ENCODE peak calls at places on chromosomes 4 and X, in eight cellular contexts. S is SK-N-SH, B is H1, M is A549, R is GM12878, Y is stomach, W is transverse colon, Z is HepG2. O is an unnamed sample.

GRCh38 chrX:106752101-106752678 is 25.7 kb downstream of the RNF128 start:
- DNase-seq in S (no peak), B (no peak), M (peak), R (no peak), Y (no peak), W (no peak), Z (no peak), O (no peak)

GRCh38 chr4:81429607-81430006 is 42.1 kb downstream of the RASGEF1B start:
- DNase-seq in S (no peak), B (no peak), M (no peak), R (no peak), Y (no peak), W (no peak), Z (no peak), O (no peak)

GRCh38 chr4:15753786-15754185 is 24.3 kb upstream of the CD38 start:
- DNase-seq in S (no peak), B (no peak), M (no peak), R (no peak), Y (no peak), W (no peak), Z (no peak), O (no peak)

GRCh38 chr4:93203708-93204107 is 624.8 kb upstream of the ATOH1 start:
- DNase-seq in S (no peak), B (no peak), M (peak), R (no peak), Y (no peak), W (no peak), Z (peak), O (no peak)

GRCh38 chrX:10208953-10209352 is 52.2 kb downstream of the CLCN4 start:
- DNase-seq in S (no peak), B (no peak), M (no peak), R (no peak), Y (no peak), W (no peak), Z (no peak), O (no peak)

GRCh38 chrX:143165778-143166177 is 140.1 kb downstream of the SPANXN4 start:
- DNase-seq in S (no peak), B (no peak), M (no peak), R (no peak), Y (no peak), W (no peak), Z (no peak), O (no peak)

GRCh38 chr4:143348233-143349077 is 11.8 kb downstream of the GAB1 start:
- DNase-seq in S (no peak), B (no peak), M (no peak), R (no peak), Y (no peak), W (peak), Z (no peak), O (no peak)

GRCh38 chr4:161816958-161817357 is 346.8 kb downstream of the FSTL5 start:
- DNase-seq in S (no peak), B (no peak), M (no peak), R (no peak), Y (no peak), W (no peak), Z (no peak), O (no peak)

GRCh38 chr4:76611164-76611563 is 176.1 kb downstream of the SHROOM3 start:
- DNase-seq in S (no peak), B (no peak), M (no peak), R (no peak), Y (no peak), W (no peak), Z (no peak), O (no peak)

GRCh38 chrX:16643160-16643559 is 6.8 kb upstream of the S100G start:
- DNase-seq in S (no peak), B (no peak), M (no peak), R (no peak), Y (no peak), W (no peak), Z (no peak), O (no peak)

GRCh38 chr4:61572160-61572559 is 372.0 kb downstream of the ADGRL3 start:
- DNase-seq in S (no peak), B (no peak), M (no peak), R (no peak), Y (no peak), W (no peak), Z (no peak), O (no peak)

GRCh38 chrX:120559799-120560198 is 963 bp downstream of the CUL4B start:
- DNase-seq in S (no peak), B (no peak), M (no peak), R (no peak), Y (no peak), W (no peak), Z (no peak), O (no peak)

GRCh38 chr4:87235020-87235671 is 14.7 kb upstream of the KLHL8 start:
- DNase-seq in S (no peak), B (no peak), M (no peak), R (no peak), Y (no peak), W (no peak), Z (no peak), O (no peak)

GRCh38 chrX:65601530-65602281 is 65.7 kb upstream of the MSN start:
- DNase-seq in S (no peak), B (no peak), M (peak), R (no peak), Y (peak), W (peak), Z (peak), O (peak)

GRCh38 chrX:130053236-130053635 is 57.1 kb downstream of the ELF4 start:
- DNase-seq in S (no peak), B (no peak), M (no peak), R (no peak), Y (no peak), W (no peak), Z (no peak), O (no peak)

GRCh38 chrX:154374361-154375155 is at the start of gene FLNA:
- DNase-seq in S (peak), B (peak), M (no peak), R (no peak), Y (peak), W (peak), Z (no peak), O (no peak)

GRCh38 chr4:145248971-145249370 is 68.6 kb upstream of the OTUD4 start:
- DNase-seq in S (no peak), B (no peak), M (no peak), R (no peak), Y (no peak), W (no peak), Z (no peak), O (no peak)

GRCh38 chr4:37066149-37066548 is 178.4 kb upstream of the NWD2 start:
- DNase-seq in S (no peak), B (no peak), M (no peak), R (no peak), Y (no peak), W (no peak), Z (no peak), O (no peak)

GRCh38 chr4:25440478-25441030 is 63.5 kb downstream of the ANAPC4 start:
- DNase-seq in S (no peak), B (peak), M (no peak), R (no peak), Y (peak), W (no peak), Z (no peak), O (no peak)

GRCh38 chr4:125836597-125837195 is 521.9 kb downstream of the FAT4 start:
- DNase-seq in S (peak), B (no peak), M (no peak), R (no peak), Y (no peak), W (no peak), Z (no peak), O (no peak)

GRCh38 chrX:152588206-152588605 is 49.5 kb upstream of the GABRQ start:
- DNase-seq in S (no peak), B (no peak), M (no peak), R (no peak), Y (no peak), W (no peak), Z (no peak), O (no peak)

GRCh38 chrX:130393451-130394074 is 8.1 kb upstream of the GPR119 start:
- DNase-seq in S (peak), B (peak), M (peak), R (no peak), Y (peak), W (peak), Z (peak), O (peak)

GRCh38 chr4:139595989-139596679 is 40.1 kb upstream of the SETD7 start:
- DNase-seq in S (no peak), B (no peak), M (peak), R (no peak), Y (no peak), W (no peak), Z (no peak), O (peak)

GRCh38 chr4:96887857-96888256 is 1048.0 kb downstream of the PDHA2 start:
- DNase-seq in S (no peak), B (no peak), M (no peak), R (no peak), Y (no peak), W (no peak), Z (no peak), O (no peak)

DNA sequence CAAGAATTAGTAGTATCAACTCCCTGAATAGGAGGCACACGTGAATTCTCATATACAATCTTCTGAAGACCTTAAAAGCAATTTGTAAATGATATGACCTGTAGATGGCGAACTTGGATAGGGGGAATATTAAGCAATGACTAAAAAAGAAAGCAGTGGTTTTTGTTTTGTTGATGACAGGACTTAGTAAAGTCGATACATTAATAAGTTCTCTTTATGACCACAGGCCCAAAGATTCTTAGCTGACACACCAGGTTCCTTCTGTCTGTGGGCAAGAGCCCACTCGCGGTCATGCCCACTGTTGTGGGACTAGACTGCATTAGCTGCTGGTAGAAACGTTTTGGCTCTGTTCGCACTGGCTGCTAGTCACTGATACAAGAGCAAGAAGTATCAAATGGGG is 30.8 kb downstream of the ALPK1 start:
- DNase-seq in S (peak), B (no peak), M (peak), R (peak), Y (no peak), W (no peak), Z (peak), O (no peak)
- TF ChIP-seq EP300 in S (no peak), B (no peak), M (no peak), R (peak), Y (no peak), W (no peak), Z (no peak), O (no peak)

GRCh38 chr4:7828011-7828720 is 111.5 kb downstream of the AFAP1 start:
- DNase-seq in S (peak), B (no peak), M (no peak), R (no peak), Y (peak), W (peak), Z (no peak), O (peak)
- H3K27ac ChIP-seq in S (peak), B (no peak), M (peak), R (no peak), Y (peak), W (peak), Z (no peak), O (peak)

GRCh38 chrX:134418317-134419113 is 41.5 kb upstream of the HPRT1 start:
- DNase-seq in S (no peak), B (no peak), M (peak), R (no peak), Y (no peak), W (no peak), Z (peak), O (no peak)
- TF ChIP-seq EP300 in S (no peak), B (no peak), M (no peak), R (no peak), Y (no peak), W (no peak), Z (no peak), O (no peak)

GRCh38 chrX:102659790-102660757 is 8.8 kb downstream of the GPRASP1 start:
- DNase-seq in S (peak), B (peak), M (peak), R (peak), Y (peak), W (peak), Z (peak), O (peak)
- H3K27ac ChIP-seq in S (no peak), B (peak), M (peak), R (peak), Y (peak), W (peak), Z (peak), O (no peak)

GRCh38 chr4:52685316-52685715 is 26.2 kb upstream of the USP46 start:
- DNase-seq in S (no peak), B (no peak), M (no peak), R (no peak), Y (no peak), W (no peak), Z (no peak), O (no peak)
- TF ChIP-seq EP300 in S (no peak), B (no peak), M (no peak), R (no peak), Y (no peak), W (no peak), Z (no peak), O (no peak)

GRCh38 chr4:83012631-83013419 is 2.2 kb upstream of the LIN54 start:
- DNase-seq in S (peak), B (peak), M (peak), R (peak), Y (peak), W (peak), Z (peak), O (peak)

GRCh38 chr4:83011779-83012630 is 1.4 kb upstream of the LIN54 start:
- DNase-seq in S (no peak), B (peak), M (peak), R (no peak), Y (peak), W (peak), Z (no peak), O (no peak)

GRCh38 chr4:83013931-83014330 is 3.3 kb upstream of the LIN54 start:
- DNase-seq in S (no peak), B (no peak), M (no peak), R (no peak), Y (no peak), W (no peak), Z (no peak), O (no peak)

GRCh38 chr4:83010522-83011318 is at the start of gene LIN54:
- DNase-seq in S (peak), B (peak), M (peak), R (no peak), Y (peak), W (peak), Z (peak), O (peak)

DNA sequence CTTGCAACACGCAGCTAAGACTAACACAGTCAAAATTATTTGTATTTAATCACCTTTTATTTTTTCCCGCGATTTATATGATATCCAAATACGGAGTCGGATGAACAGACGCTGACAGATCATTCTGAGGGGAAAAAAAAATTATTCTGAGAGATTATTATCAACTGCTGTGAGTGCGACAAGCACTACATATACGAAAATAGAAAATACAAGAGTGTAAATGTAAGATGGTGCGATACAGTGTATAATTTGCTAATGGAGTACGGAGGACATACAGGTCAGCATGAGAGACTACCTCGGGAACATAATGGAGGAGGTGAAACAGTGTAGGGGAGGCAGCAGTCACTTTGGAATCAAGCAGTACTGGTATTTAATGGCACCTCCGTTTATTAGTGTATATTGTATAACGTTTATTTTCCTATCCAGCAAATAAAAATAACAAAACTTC is 2.8 kb upstream of the LIN54 start:
- DNase-seq in S (peak), B (no peak), M (no peak), R (no peak), Y (no peak), W (no peak), Z (no peak), O (no peak)
- H3K27ac ChIP-seq in S (peak), B (no peak), M (peak), R (peak), Y (peak), W (peak), Z (peak), O (peak)

GRCh38 chr4:10698172-10698571 is 13.6 kb upstream of the CLNK start:
- DNase-seq in S (no peak), B (no peak), M (no peak), R (no peak), Y (no peak), W (no peak), Z (no peak), O (no peak)

GRCh38 chr4:10704050-10704810 is 19.7 kb upstream of the CLNK start:
- DNase-seq in S (no peak), B (no peak), M (no peak), R (no peak), Y (no peak), W (no peak), Z (no peak), O (no peak)

GRCh38 chr4:10701702-10702460 is 17.3 kb upstream of the CLNK start:
- DNase-seq in S (no peak), B (no peak), M (no peak), R (no peak), Y (no peak), W (no peak), Z (no peak), O (no peak)

GRCh38 chr4:10706236-10706635 is 21.7 kb upstream of the CLNK start:
- DNase-seq in S (no peak), B (no peak), M (no peak), R (no peak), Y (no peak), W (no peak), Z (no peak), O (no peak)

DNA sequence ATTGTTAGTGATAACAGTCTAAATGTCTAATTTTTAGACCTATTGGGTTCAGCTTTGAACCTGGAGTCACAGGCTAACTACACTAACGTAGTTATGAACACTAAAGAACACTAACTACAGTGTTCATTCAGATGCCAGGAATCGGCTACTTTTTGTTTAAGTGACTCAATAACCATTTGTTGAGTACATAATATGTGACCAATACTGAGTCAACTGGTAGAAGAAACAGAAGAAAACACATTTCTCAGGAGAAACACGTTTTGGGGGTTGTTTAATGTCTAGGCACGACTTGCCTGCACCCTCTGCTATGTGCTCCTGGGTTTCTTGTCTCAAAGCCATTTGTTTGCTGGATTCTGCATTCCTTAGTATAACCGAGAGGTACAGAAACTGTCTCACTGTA is 18.6 kb upstream of the CLNK start:
- DNase-seq in S (no peak), B (no peak), M (no peak), R (no peak), Y (no peak), W (no peak), Z (no peak), O (no peak)
- TF ChIP-seq EP300 in S (no peak), B (no peak), M (no peak), R (no peak), Y (no peak), W (no peak), Z (no peak), O (no peak)

GRCh38 chr4:64784125-64784524 is 374.9 kb upstream of the TECRL start:
- DNase-seq in S (no peak), B (no peak), M (no peak), R (no peak), Y (no peak), W (no peak), Z (no peak), O (no peak)
- H3K27ac ChIP-seq in S (no peak), B (no peak), M (no peak), R (no peak), Y (no peak), W (no peak), Z (no peak), O (no peak)

DNA sequence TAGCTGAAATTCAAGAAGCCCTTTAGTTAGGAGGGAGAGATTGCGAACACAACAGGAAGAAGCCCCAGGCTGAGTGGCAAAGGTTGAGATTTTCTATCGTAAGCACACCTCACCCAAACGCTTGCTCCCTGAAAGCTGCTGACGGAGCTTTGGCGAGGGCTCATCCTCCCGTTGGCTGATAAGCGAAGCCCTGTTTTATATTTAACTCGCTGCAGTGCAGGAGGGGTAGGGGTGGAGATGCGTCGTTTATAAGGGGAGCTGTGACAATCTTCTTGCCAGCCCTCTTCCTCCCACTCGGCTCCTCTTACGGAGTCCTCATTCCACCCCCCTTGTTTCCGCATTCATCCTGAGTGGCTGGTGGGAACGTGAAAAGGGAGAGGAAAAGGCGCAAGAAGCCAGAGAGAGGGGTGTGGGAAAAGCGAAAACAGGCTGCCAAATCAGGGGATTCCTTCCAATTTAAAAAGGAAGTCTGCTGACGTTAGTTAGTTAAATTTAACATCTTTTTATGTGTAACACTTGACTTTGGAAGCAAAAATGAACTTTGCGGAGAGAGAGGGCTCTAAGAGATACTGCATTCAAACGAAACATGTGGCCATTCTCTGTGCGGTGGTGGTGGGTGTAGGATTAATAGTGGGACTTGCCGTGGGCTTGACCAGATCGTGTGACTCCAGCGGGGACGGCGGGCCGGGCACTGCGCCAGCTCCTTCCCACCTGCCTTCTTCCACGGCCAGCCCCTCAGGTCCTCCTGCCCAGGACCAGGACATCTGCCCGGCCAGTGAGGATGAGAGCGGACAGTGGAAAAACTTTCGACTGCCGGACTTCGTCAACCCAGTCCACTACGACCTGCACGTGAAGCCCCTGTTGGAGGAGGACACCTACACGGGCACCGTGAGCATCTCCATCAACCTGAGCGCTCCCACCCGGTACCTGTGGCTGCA is at the start of gene ENPEP:
- DNase-seq in S (peak), B (no peak), M (no peak), R (no peak), Y (no peak), W (peak), Z (no peak), O (peak)
- TF ChIP-seq EP300 in S (no peak), B (no peak), M (no peak), R (no peak), Y (no peak), W (no peak), Z (no peak), O (no peak)

DNA sequence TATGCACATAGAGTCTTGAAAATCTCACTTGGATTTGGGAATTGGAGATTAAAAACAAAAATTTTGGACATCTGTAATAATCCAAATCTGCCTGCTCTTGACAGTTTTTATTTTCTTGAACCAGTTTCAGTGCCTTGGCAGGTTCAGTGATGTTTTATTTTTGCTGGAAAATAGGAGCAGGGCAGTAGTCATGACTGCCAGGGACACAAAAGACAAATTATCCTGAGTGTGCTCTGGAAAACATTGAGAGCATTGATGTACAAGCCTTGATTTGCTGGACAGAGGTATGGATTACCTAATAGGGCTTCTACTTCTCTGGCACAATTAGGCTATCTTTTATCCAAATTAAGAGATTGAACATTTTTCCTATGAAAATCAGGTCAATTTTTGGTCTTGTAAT is 123.4 kb upstream of the SFRP2 start:
- DNase-seq in S (no peak), B (no peak), M (no peak), R (no peak), Y (no peak), W (no peak), Z (no peak), O (no peak)
- H3K27ac ChIP-seq in S (no peak), B (no peak), M (no peak), R (no peak), Y (no peak), W (no peak), Z (no peak), O (no peak)

O was measured in tibial nerve.